ENCODE peak calls at places on chromosomes 13 and 19, in five cellular contexts. I is adrenal gland, Q is ovary, K is fibroblast of lung, H is tibial nerve. D is an unnamed sample.

GRCh38 chr19:13827656-13828055 is 32.4 kb downstream of the ZSWIM4 start:
- DNase-seq in I (no peak), Q (no peak), K (no peak), H (no peak), D (no peak)

GRCh38 chr19:39141929-39142328 is 16.3 kb downstream of the PAK4 start:
- DNase-seq in Q (no peak), I (no peak), H (no peak), K (no peak), D (no peak)

GRCh38 chr13:29581666-29582065 is 13.8 kb downstream of the SLC7A1 start:
- DNase-seq in Q (no peak), K (peak; percentile 85), I (no peak), H (no peak), D (no peak)

GRCh38 chr13:44313674-44314073 is 60.0 kb upstream of the SERP2 start:
- DNase-seq in H (no peak), K (peak; percentile 92), Q (no peak), I (no peak), D (no peak)

GRCh38 chr19:43315851-43316250 is 37.6 kb upstream of the CD177 start:
- DNase-seq in Q (no peak), K (no peak), I (no peak), H (no peak), D (no peak)

GRCh38 chr13:42600943-42601342 is 27.0 kb downstream of the TNFSF11 start:
- DNase-seq in H (no peak), K (peak; percentile 9), I (no peak), Q (no peak), D (no peak)

GRCh38 chr19:46380690-46381089 is 32.7 kb downstream of the CCDC8 start:
- DNase-seq in Q (no peak), I (no peak), K (no peak), H (no peak), D (no peak)

GRCh38 chr13:35923347-35923746 is 207.8 kb downstream of the DCLK1 start:
- DNase-seq in I (peak; percentile 52), Q (no peak), H (no peak), K (peak; percentile 70), D (no peak)

GRCh38 chr13:105541565-105541964 is 993.9 kb downstream of the EFNB2 start:
- DNase-seq in H (no peak), K (no peak), Q (no peak), I (no peak), D (no peak)
- TF ChIP-seq CTCF in H (no peak), K (no peak), Q (no peak), I (no peak), D (no peak)

GRCh38 chr19:54882758-54883157 is 8.7 kb downstream of the FCAR start:
- DNase-seq in Q (no peak), H (no peak), I (no peak), K (no peak), D (no peak)
- TF ChIP-seq CTCF in Q (no peak), H (no peak), I (no peak), K (no peak), D (no peak)

DNA sequence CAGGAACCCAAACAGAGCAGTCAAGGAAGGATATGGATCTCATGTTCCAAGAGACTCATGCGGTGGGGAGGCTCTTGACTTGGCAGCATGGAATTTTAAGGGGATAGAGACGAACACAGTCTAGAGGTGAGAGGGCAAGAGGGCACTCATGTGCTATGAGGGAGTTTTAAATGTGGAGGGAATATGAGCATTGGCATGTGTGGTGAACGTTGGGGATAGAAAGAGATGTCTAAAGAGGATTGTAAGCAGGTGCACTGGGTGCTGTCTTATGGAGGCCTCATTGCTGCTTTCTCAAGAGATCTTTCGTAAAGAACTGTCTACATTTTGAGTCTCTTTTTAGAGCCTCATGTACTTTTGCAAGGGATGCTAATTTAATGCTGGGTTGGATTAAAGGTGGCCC is 600.3 kb upstream of the GPC6 start:
- DNase-seq in I (no peak), K (no peak), H (no peak), Q (no peak), D (no peak)
- TF ChIP-seq CTCF in I (no peak), K (no peak), H (no peak), Q (no peak), D (no peak)

GRCh38 chr19:19324059-19324755 is 3.6 kb downstream of the MAU2 start:
- DNase-seq in H (no peak), K (no peak), Q (no peak), I (no peak), D (no peak)

GRCh38 chr19:19316082-19316481 is 4.2 kb downstream of the SUGP1 start:
- DNase-seq in K (no peak), Q (no peak), H (no peak), I (no peak), D (no peak)

GRCh38 chr19:19319725-19320361 is 466 bp downstream of the SUGP1 start:
- DNase-seq in Q (peak; percentile 31), I (no peak), K (no peak), H (no peak), D (peak; percentile 63)

GRCh38 chr19:19321143-19321577 is 531 bp downstream of the MAU2 start:
- DNase-seq in H (no peak), K (peak; percentile 6), Q (peak; percentile 41), I (no peak), D (no peak)

GRCh38 chr19:19320362-19321142 is at the start of the genes MAU2 and SUGP1:
- DNase-seq in Q (peak; percentile 85), I (peak; percentile 90), H (peak; percentile 74), K (peak; percentile 86), D (peak; percentile 88)
- TF ChIP-seq CTCF in Q (peak; percentile 38), I (no peak), H (peak; percentile 72), K (no peak), D (peak; percentile 48)

GRCh38 chr13:52010890-52011689 is at the start of gene ATP7B:
- DNase-seq in H (no peak), K (peak; percentile 12), I (no peak), Q (no peak), D (no peak)
- TF ChIP-seq CTCF in H (no peak), K (no peak), I (no peak), Q (no peak), D (peak; percentile 4)

GRCh38 chr13:77815330-77815729 is 103.3 kb downstream of the EDNRB start:
- DNase-seq in Q (no peak), K (no peak), I (no peak), H (no peak), D (no peak)

DNA sequence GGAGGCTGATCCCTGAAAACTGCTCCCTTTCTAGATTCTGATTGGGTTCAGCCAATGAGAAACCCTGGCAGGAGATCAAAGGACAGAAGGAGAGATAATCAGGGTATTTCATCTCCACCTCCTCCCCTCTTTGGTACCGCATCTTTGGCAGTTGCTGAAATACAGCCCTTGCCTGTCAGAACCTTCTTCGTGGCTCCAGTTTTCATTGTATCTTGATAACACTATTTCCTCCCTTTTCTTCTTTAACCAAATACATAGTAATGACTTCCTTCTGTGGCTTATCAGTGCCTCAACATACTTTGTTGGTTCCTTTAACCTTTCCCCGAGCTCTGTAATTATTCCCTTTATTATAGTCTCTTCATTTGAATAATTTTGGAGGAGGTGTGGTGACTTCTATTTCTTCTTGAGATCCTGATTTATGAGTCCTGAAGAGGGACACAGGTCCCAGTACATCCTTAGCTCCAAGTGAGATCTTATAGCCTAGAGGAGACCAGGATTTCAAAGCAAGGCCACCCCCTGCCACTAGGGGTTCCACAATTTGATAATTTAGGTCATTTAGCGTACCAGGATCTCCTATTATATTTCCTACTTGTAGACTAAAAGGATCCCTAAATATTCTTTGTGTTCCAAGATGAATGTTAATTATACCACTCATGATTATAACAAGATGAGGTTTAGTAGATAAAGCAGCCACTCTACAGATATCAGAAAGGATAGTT is 98.0 kb downstream of the EDNRB start:
- DNase-seq in K (no peak), I (no peak), H (no peak), Q (no peak), D (no peak)
- TF ChIP-seq CTCF in K (no peak), I (no peak), H (no peak), Q (no peak), D (no peak)

D was measured in psoas muscle.